ENCODE peak calls at places on chromosomes 5 and 9, in six cellular contexts. One of them, this sample, is unnamed.

GRCh38 chr5:79200573-79201183 is 35.3 kb upstream of the JMY start:
- DNase-seq in neural progenitor cell: peak
- DNase-seq in Karpas-422: peak
- DNase-seq in endothelial cell of umbilical vein: no peak
- DNase-seq in HCT116: no peak
- DNase-seq in mammary epithelial cell: no peak
- DNase-seq in this sample: no peak

GRCh38 chr5:91998774-91999173 is 615.7 kb upstream of the ARRDC3 start:
- DNase-seq in endothelial cell of umbilical vein: no peak
- DNase-seq in Karpas-422: no peak
- DNase-seq in HCT116: no peak
- DNase-seq in mammary epithelial cell: no peak
- DNase-seq in neural progenitor cell: no peak
- DNase-seq in this sample: no peak

GRCh38 chr5:37165761-37166160 is 83.4 kb downstream of the CPLANE1 start:
- DNase-seq in mammary epithelial cell: no peak
- DNase-seq in neural progenitor cell: no peak
- DNase-seq in endothelial cell of umbilical vein: no peak
- DNase-seq in Karpas-422: no peak
- DNase-seq in HCT116: no peak
- DNase-seq in this sample: no peak

GRCh38 chr5:56415356-56415765 is 182.2 kb upstream of the ANKRD55 start:
- DNase-seq in mammary epithelial cell: no peak
- DNase-seq in Karpas-422: peak
- DNase-seq in endothelial cell of umbilical vein: no peak
- DNase-seq in neural progenitor cell: no peak
- DNase-seq in HCT116: no peak
- DNase-seq in this sample: peak

GRCh38 chr5:76074487-76074886 is 8.7 kb upstream of the SV2C start:
- DNase-seq in neural progenitor cell: peak
- DNase-seq in mammary epithelial cell: no peak
- DNase-seq in HCT116: no peak
- DNase-seq in Karpas-422: peak
- DNase-seq in endothelial cell of umbilical vein: peak
- DNase-seq in this sample: no peak

GRCh38 chr5:180060192-180060591 is 11.4 kb downstream of the RNF130 start:
- DNase-seq in HCT116: no peak
- DNase-seq in endothelial cell of umbilical vein: no peak
- DNase-seq in Karpas-422: no peak
- DNase-seq in mammary epithelial cell: no peak
- DNase-seq in neural progenitor cell: no peak
- DNase-seq in this sample: no peak

GRCh38 chr9:99134893-99135341 is 30.0 kb downstream of the TGFBR1 start:
- DNase-seq in Karpas-422: no peak
- DNase-seq in HCT116: no peak
- DNase-seq in neural progenitor cell: no peak
- DNase-seq in mammary epithelial cell: peak
- DNase-seq in endothelial cell of umbilical vein: no peak
- DNase-seq in this sample: peak

GRCh38 chr9:127015926-127016512 is 101.4 kb downstream of the RALGPS1 start:
- DNase-seq in HCT116: no peak
- DNase-seq in neural progenitor cell: no peak
- DNase-seq in mammary epithelial cell: no peak
- DNase-seq in endothelial cell of umbilical vein: no peak
- DNase-seq in Karpas-422: no peak
- DNase-seq in this sample: no peak

GRCh38 chr5:35357973-35358372 is 127.7 kb upstream of the PRLR start:
- DNase-seq in endothelial cell of umbilical vein: no peak
- DNase-seq in neural progenitor cell: no peak
- DNase-seq in HCT116: no peak
- DNase-seq in mammary epithelial cell: no peak
- DNase-seq in Karpas-422: no peak
- DNase-seq in this sample: no peak

GRCh38 chr5:150263801-150264621 is 25.6 kb downstream of the CAMK2A start:
- DNase-seq in mammary epithelial cell: peak
- DNase-seq in Karpas-422: no peak
- DNase-seq in HCT116: peak
- DNase-seq in neural progenitor cell: no peak
- DNase-seq in endothelial cell of umbilical vein: peak
- DNase-seq in this sample: peak

GRCh38 chr9:123131258-123131657 is 97.8 kb downstream of the GPR21 start:
- DNase-seq in neural progenitor cell: peak
- DNase-seq in Karpas-422: no peak
- DNase-seq in HCT116: no peak
- DNase-seq in endothelial cell of umbilical vein: no peak
- DNase-seq in mammary epithelial cell: peak
- DNase-seq in this sample: peak

GRCh38 chr9:136372561-136373299 is 739 bp downstream of the CARD9 start:
- DNase-seq in mammary epithelial cell: peak
- DNase-seq in HCT116: no peak
- DNase-seq in Karpas-422: peak
- DNase-seq in neural progenitor cell: peak
- DNase-seq in endothelial cell of umbilical vein: peak
- DNase-seq in this sample: peak

GRCh38 chr5:8184455-8185063 is 315.6 kb downstream of the MTRR start:
- DNase-seq in endothelial cell of umbilical vein: no peak
- DNase-seq in neural progenitor cell: peak
- DNase-seq in HCT116: no peak
- DNase-seq in Karpas-422: peak
- DNase-seq in mammary epithelial cell: peak
- DNase-seq in this sample: peak

GRCh38 chr5:122030251-122030650 is 47.8 kb downstream of the LOX start:
- DNase-seq in mammary epithelial cell: no peak
- DNase-seq in HCT116: no peak
- DNase-seq in Karpas-422: no peak
- DNase-seq in neural progenitor cell: peak
- DNase-seq in endothelial cell of umbilical vein: no peak
- DNase-seq in this sample: no peak

GRCh38 chr5:172749881-172750608 is 20.9 kb downstream of the DUSP1 start:
- DNase-seq in endothelial cell of umbilical vein: no peak
- DNase-seq in Karpas-422: no peak
- DNase-seq in HCT116: no peak
- DNase-seq in mammary epithelial cell: no peak
- DNase-seq in neural progenitor cell: no peak
- DNase-seq in this sample: peak

GRCh38 chr9:122379340-122379739 is 8.5 kb downstream of the PTGS1 start:
- DNase-seq in neural progenitor cell: no peak
- DNase-seq in endothelial cell of umbilical vein: no peak
- DNase-seq in HCT116: no peak
- DNase-seq in Karpas-422: peak
- DNase-seq in mammary epithelial cell: no peak
- DNase-seq in this sample: no peak

GRCh38 chr9:11417782-11418181 is 805.0 kb upstream of the PTPRD start:
- DNase-seq in Karpas-422: no peak
- DNase-seq in HCT116: no peak
- DNase-seq in neural progenitor cell: no peak
- DNase-seq in endothelial cell of umbilical vein: no peak
- DNase-seq in mammary epithelial cell: no peak
- DNase-seq in this sample: no peak

GRCh38 chr5:123700624-123701023 is 188.6 kb downstream of the CSNK1G3 start:
- DNase-seq in neural progenitor cell: no peak
- DNase-seq in mammary epithelial cell: peak
- DNase-seq in Karpas-422: no peak
- DNase-seq in endothelial cell of umbilical vein: peak
- DNase-seq in HCT116: peak
- DNase-seq in this sample: peak
- H3K27ac ChIP-seq in neural progenitor cell: no peak
- H3K27ac ChIP-seq in mammary epithelial cell: peak
- H3K27ac ChIP-seq in Karpas-422: no peak
- H3K27ac ChIP-seq in endothelial cell of umbilical vein: peak
- H3K27ac ChIP-seq in HCT116: no peak
- H3K27ac ChIP-seq in this sample: peak

GRCh38 chr5:119367502-119368237 is 11.9 kb downstream of the TNFAIP8 start:
- DNase-seq in mammary epithelial cell: peak
- DNase-seq in HCT116: no peak
- DNase-seq in neural progenitor cell: no peak
- DNase-seq in endothelial cell of umbilical vein: peak
- DNase-seq in Karpas-422: no peak
- DNase-seq in this sample: peak
- H3K4me2 ChIP-seq in mammary epithelial cell: peak
- H3K4me2 ChIP-seq in HCT116: no peak
- H3K4me2 ChIP-seq in neural progenitor cell: no peak
- H3K4me2 ChIP-seq in endothelial cell of umbilical vein: no peak
- H3K4me2 ChIP-seq in Karpas-422: no peak
- H3K4me2 ChIP-seq in this sample: no peak

DNA sequence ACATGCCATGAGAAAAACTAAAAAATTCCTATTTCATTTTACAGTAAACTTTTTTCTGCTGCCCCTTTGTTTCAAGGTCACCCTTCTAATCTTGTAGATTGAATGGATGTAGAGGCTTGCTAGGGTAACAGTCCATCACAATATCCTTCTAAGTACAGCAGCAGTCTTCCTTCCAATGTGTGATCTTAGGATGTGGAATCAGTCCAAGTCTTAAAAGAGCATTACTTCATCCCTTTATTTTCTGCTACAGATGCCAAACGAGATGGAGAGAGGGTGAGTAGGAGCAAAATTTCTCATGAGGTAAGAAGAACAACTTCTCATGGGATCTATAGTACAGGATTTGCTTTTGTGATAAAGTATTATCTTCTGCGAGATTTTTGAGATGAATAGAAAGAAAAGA is 704 bp upstream of the IL33 start:
- DNase-seq in Karpas-422: no peak
- DNase-seq in mammary epithelial cell: no peak
- DNase-seq in HCT116: no peak
- DNase-seq in neural progenitor cell: no peak
- DNase-seq in endothelial cell of umbilical vein: peak
- DNase-seq in this sample: peak
- H3K27ac ChIP-seq in Karpas-422: no peak
- H3K27ac ChIP-seq in mammary epithelial cell: no peak
- H3K27ac ChIP-seq in HCT116: no peak
- H3K27ac ChIP-seq in neural progenitor cell: no peak
- H3K27ac ChIP-seq in endothelial cell of umbilical vein: no peak
- H3K27ac ChIP-seq in this sample: no peak

GRCh38 chr5:141338538-141339306 is at the start of gene PCDHGA2:
- DNase-seq in mammary epithelial cell: peak
- DNase-seq in HCT116: no peak
- DNase-seq in endothelial cell of umbilical vein: peak
- DNase-seq in Karpas-422: peak
- DNase-seq in neural progenitor cell: peak
- DNase-seq in this sample: peak

GRCh38 chr5:141342773-141343172 is 856 bp upstream of the PCDHGA3 start:
- DNase-seq in HCT116: no peak
- DNase-seq in mammary epithelial cell: no peak
- DNase-seq in Karpas-422: no peak
- DNase-seq in endothelial cell of umbilical vein: no peak
- DNase-seq in neural progenitor cell: no peak
- DNase-seq in this sample: no peak

GRCh38 chr5:141345327-141345726 is 1.7 kb downstream of the PCDHGA3 start:
- DNase-seq in endothelial cell of umbilical vein: no peak
- DNase-seq in mammary epithelial cell: no peak
- DNase-seq in neural progenitor cell: no peak
- DNase-seq in HCT116: no peak
- DNase-seq in Karpas-422: no peak
- DNase-seq in this sample: no peak

GRCh38 chr5:141343953-141344463 is 379 bp downstream of the PCDHGA3 start:
- DNase-seq in Karpas-422: no peak
- DNase-seq in endothelial cell of umbilical vein: no peak
- DNase-seq in mammary epithelial cell: no peak
- DNase-seq in HCT116: no peak
- DNase-seq in neural progenitor cell: no peak
- DNase-seq in this sample: no peak

DNA sequence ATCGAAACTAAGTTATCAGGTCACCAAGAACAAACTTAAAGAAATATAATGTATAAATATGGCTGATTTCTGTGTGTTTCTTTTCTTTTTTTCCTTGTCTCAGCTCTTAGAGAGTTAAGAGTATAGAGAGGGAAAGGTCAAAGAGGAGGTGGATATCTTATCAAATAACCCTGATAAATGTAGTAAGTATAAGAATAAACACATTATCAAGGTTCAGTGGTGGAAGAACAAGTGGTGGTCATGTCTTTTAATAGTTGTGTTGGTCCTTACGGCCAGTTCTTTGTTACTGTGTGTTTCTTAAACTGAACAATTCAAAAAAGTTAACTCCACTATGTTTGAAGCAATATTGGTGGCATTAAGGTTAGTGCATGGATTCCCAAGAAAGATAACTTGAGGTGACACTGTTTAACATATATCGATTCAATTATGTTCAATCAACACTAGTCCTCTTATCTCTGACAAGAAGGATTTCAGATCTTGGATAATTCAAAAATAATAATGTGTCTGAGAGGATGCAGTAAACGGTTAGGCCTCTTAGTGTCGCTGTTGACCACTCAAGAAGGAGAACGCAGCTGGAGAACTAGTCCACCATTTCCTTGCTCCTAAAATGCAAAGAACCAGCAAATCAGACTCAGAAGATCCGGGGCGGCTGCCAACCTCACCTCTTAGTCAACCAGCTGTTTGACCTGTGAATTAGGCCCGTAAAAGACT is at the start of gene PCDHGA3:
- DNase-seq in Karpas-422: peak
- DNase-seq in neural progenitor cell: no peak
- DNase-seq in mammary epithelial cell: peak
- DNase-seq in HCT116: no peak
- DNase-seq in endothelial cell of umbilical vein: peak
- DNase-seq in this sample: peak
- H3K4me2 ChIP-seq in Karpas-422: no peak
- H3K4me2 ChIP-seq in neural progenitor cell: no peak
- H3K4me2 ChIP-seq in mammary epithelial cell: peak
- H3K4me2 ChIP-seq in HCT116: no peak
- H3K4me2 ChIP-seq in endothelial cell of umbilical vein: peak
- H3K4me2 ChIP-seq in this sample: no peak

GRCh38 chr5:52708463-52708862 is 79.3 kb upstream of the ITGA1 start:
- DNase-seq in mammary epithelial cell: no peak
- DNase-seq in HCT116: no peak
- DNase-seq in neural progenitor cell: no peak
- DNase-seq in endothelial cell of umbilical vein: peak
- DNase-seq in Karpas-422: no peak
- DNase-seq in this sample: peak
- H3K27ac ChIP-seq in mammary epithelial cell: no peak
- H3K27ac ChIP-seq in HCT116: no peak
- H3K27ac ChIP-seq in neural progenitor cell: no peak
- H3K27ac ChIP-seq in endothelial cell of umbilical vein: no peak
- H3K27ac ChIP-seq in Karpas-422: no peak
- H3K27ac ChIP-seq in this sample: no peak

DNA sequence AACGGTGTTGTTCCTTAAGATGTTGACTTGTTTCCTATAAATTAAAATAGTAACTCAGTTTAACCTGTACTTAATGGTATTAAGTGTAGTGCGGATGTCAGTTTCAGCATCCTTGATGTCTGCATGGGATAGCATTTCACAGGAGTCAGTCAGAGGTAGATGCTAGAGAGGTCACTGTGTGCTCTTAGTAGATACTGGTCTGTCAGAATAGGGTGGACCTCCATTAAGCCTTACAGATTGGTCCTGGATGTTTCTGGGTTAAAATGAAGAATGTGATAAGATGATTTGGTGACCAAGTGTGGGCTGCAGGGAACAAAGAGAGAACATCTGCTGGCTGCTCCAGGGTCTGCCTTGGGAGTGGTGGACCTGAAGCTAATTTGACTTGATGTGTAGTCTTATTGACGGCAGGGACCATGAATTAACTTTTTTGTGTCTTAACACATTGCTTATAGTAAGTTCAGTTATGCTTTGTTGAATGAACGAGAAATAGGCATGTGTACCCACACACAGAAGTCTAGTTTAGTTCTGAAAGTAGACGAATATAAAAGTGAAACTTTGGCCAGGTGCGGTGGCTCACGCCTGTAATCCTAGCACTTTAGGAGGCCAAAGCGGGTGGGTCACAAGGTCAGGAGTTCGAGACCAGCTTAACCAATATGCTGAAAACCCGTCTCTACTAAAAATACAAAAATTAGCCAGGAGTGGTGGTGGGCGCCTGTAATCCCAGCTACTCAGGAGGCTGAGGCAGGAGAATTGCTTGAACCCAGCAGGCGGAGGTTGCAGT is 12.5 kb downstream of the RAB24 start:
- DNase-seq in HCT116: no peak
- DNase-seq in Karpas-422: peak
- DNase-seq in mammary epithelial cell: no peak
- DNase-seq in endothelial cell of umbilical vein: no peak
- DNase-seq in neural progenitor cell: no peak
- DNase-seq in this sample: no peak
- H3K4me2 ChIP-seq in HCT116: no peak
- H3K4me2 ChIP-seq in Karpas-422: no peak
- H3K4me2 ChIP-seq in mammary epithelial cell: no peak
- H3K4me2 ChIP-seq in endothelial cell of umbilical vein: no peak
- H3K4me2 ChIP-seq in neural progenitor cell: no peak
- H3K4me2 ChIP-seq in this sample: no peak

This sample was measured in fibroblast of lung.